ENCODE peak calls at places on chromosomes 13 and 19, in eight cellular contexts. I, K, B, M, A, Q, R and N are unnamed samples.

GRCh38 chr13:44051923-44052322 is 172.2 kb downstream of the LACC1 start:
- DNase-seq in Q (no peak), A (no peak), I (no peak), M (no peak), K (no peak), R (peak), B (peak), N (no peak)

GRCh38 chr19:4149518-4150288 is 3.7 kb upstream of the CREB3L3 start:
- DNase-seq in R (no peak), Q (no peak), B (no peak), K (no peak), M (no peak), I (no peak), A (no peak), N (no peak)

GRCh38 chr19:39737351-39737750 is 478 bp downstream of the CLC start:
- DNase-seq in M (no peak), B (no peak), R (no peak), K (no peak), Q (no peak), A (no peak), I (no peak), N (no peak)

GRCh38 chr13:105273665-105274222 is 1261.7 kb downstream of the EFNB2 start:
- DNase-seq in A (no peak), Q (no peak), I (no peak), R (no peak), K (no peak), B (no peak), M (no peak), N (no peak)

GRCh38 chr13:111317571-111318360 is 2.7 kb upstream of the TEX29 start:
- DNase-seq in I (no peak), M (no peak), R (no peak), Q (no peak), B (no peak), K (no peak), A (no peak), N (no peak)

GRCh38 chr19:6967962-6968361 is 53.3 kb downstream of the MBD3L2B start:
- DNase-seq in Q (no peak), K (no peak), A (no peak), R (no peak), M (no peak), B (no peak), I (no peak), N (no peak)

GRCh38 chr19:42066075-42066754 is 3.8 kb downstream of the GRIK5 start:
- DNase-seq in R (peak), B (peak), A (no peak), I (no peak), M (peak), Q (no peak), K (peak), N (peak)

GRCh38 chr19:13987101-13987890 is 18.8 kb downstream of the RFX1 start:
- DNase-seq in B (no peak), I (no peak), Q (no peak), M (peak), K (peak), R (no peak), A (no peak), N (no peak)